ENCODE peak calls at places on chromosomes 1 and 21, in nine cellular contexts. L is activated CD4-positive, alpha-beta T cell treated with anti-CD3 and anti-CD28 coated beads for 36 hours; B is IMR-90; K is body of pancreas; M is memory B cell; O is natural killer cell; P is A549; I is omental fat pad; N is Right ventricle myocardium superior. J is an unnamed sample.
A peak's percentile ranks its signal among the peaks of the same experiment; 100 is the strongest.

GRCh38 chr1:178536844-178537371 is 24.0 kb downstream of the TEX35 start:
- ATAC-seq in I (peak; percentile 86), L (peak; percentile 37), O (no peak), M (no peak), B (peak; percentile 81), K (peak; percentile 84), N (peak; percentile 86), P (peak; percentile 71), J (peak; percentile 59)

GRCh38 chr1:172845371-172845770 is 186.5 kb downstream of the FASLG start:
- ATAC-seq in N (no peak), P (no peak), M (no peak), I (no peak), L (peak; percentile 100), K (no peak), O (peak; percentile 74), B (no peak), J (peak; percentile 100)

GRCh38 chr1:109777436-109777835 is 13.7 kb upstream of the EPS8L3 start:
- ATAC-seq in L (no peak), P (peak; percentile 5), N (no peak), K (no peak), I (no peak), B (peak; percentile 3), M (no peak), O (no peak), J (no peak)

GRCh38 chr1:89310505-89310904 is 37.8 kb upstream of the GBP5 start:
- ATAC-seq in K (no peak), M (peak; percentile 56), P (no peak), O (peak; percentile 80), I (no peak), L (peak; percentile 78), B (peak; percentile 35), N (peak; percentile 59), J (peak; percentile 75)

GRCh38 chr1:228684609-228685008 is 50.7 kb upstream of the RHOU start:
- ATAC-seq in K (no peak), O (no peak), B (no peak), P (no peak), I (no peak), L (no peak), M (no peak), N (peak; percentile 67), J (no peak)

GRCh38 chr1:211928993-211929637 is 98.6 kb upstream of the LPGAT1 start:
- ATAC-seq in B (peak; percentile 56), N (peak; percentile 72), I (peak; percentile 37), M (no peak), K (peak; percentile 50), P (peak; percentile 55), O (peak; percentile 46), L (no peak), J (no peak)

GRCh38 chr1:77858725-77859124 is 29.7 kb upstream of the NEXN start:
- ATAC-seq in N (no peak), P (no peak), B (no peak), L (no peak), K (no peak), M (no peak), O (no peak), I (no peak), J (no peak)

GRCh38 chr1:67525053-67525760 is 95.0 kb upstream of the SERBP1 start:
- ATAC-seq in N (no peak), L (no peak), M (no peak), O (no peak), I (no peak), P (no peak), K (no peak), B (no peak), J (no peak)

GRCh38 chr1:178664278-178664677 is 60.8 kb upstream of the RALGPS2 start:
- ATAC-seq in L (no peak), B (no peak), N (no peak), M (peak; percentile 97), K (no peak), O (no peak), P (no peak), I (no peak), J (no peak)

GRCh38 chr1:33365560-33365997 is 44.7 kb upstream of the A3GALT2 start:
- ATAC-seq in P (no peak), I (no peak), K (no peak), L (no peak), B (peak; percentile 45), O (no peak), M (no peak), N (peak; percentile 71), J (no peak)

GRCh38 chr1:35220976-35221375 is 28.0 kb upstream of the SFPQ start:
- ATAC-seq in P (peak; percentile 78), B (no peak), O (peak; percentile 50), N (no peak), L (peak; percentile 61), K (no peak), I (no peak), M (peak; percentile 69), J (peak; percentile 35)

GRCh38 chr21:32480381-32480780 is 67.9 kb downstream of the EVA1C start:
- ATAC-seq in K (no peak), M (no peak), I (no peak), O (no peak), P (no peak), L (no peak), N (no peak), B (no peak), J (no peak)

GRCh38 chr1:230427981-230428380 is 1.8 kb upstream of the PGBD5 start:
- ATAC-seq in K (no peak), N (no peak), M (no peak), O (no peak), L (no peak), B (no peak), P (no peak), I (no peak), J (no peak)

GRCh38 chr1:24152631-24153494 is 9.9 kb upstream of the IL22RA1 start:
- ATAC-seq in N (no peak), L (no peak), K (no peak), I (no peak), P (no peak), M (no peak), O (no peak), B (no peak), J (no peak)

GRCh38 chr1:48227165-48228013 is 4.9 kb downstream of the SLC5A9 start:
- ATAC-seq in N (no peak), P (no peak), O (peak; percentile 71), K (no peak), I (no peak), L (peak; percentile 76), M (peak; percentile 83), B (no peak), J (peak; percentile 28)

GRCh38 chr1:68231627-68232303 is 558 bp downstream of the WLS start:
- ATAC-seq in K (peak; percentile 72), N (peak; percentile 69), O (no peak), P (peak; percentile 56), I (peak; percentile 51), L (no peak), M (no peak), B (peak; percentile 36), J (no peak)